ENCODE peak calls at places on chromosomes 3 and 15, in five cellular contexts. S is mucosa of descending colon; F is T-cell; U is stimulated activated naive CD8-positive, alpha-beta T cell treated with anti-CD3 and anti-CD28 coated beads, Interleukin-15, amount 100 ng/mL, for 72 hours; Q is thoracic aorta. W is an unnamed sample.

GRCh38 chr3:194573680-194574437 is 59.4 kb downstream of the TMEM44 start:
- DNase-seq in S (peak; percentile 57), F (no peak), U (peak; percentile 13), Q (no peak), W (no peak)

GRCh38 chr3:155778441-155778840 is 27.6 kb downstream of the C3orf33 start:
- DNase-seq in S (no peak), F (no peak), U (no peak), Q (no peak), W (no peak)

GRCh38 chr3:175346573-175347356 is 487.6 kb downstream of the NAALADL2 start:
- DNase-seq in S (peak; percentile 57), F (no peak), U (no peak), Q (peak; percentile 25), W (peak; percentile 31)

GRCh38 chr3:187610926-187611545 is 59.2 kb downstream of the SST start:
- DNase-seq in S (no peak), F (no peak), U (no peak), Q (no peak), W (no peak)

GRCh38 chr3:53753518-53754183 is 92.6 kb downstream of the CHDH start:
- DNase-seq in S (no peak), F (no peak), U (no peak), Q (no peak), W (no peak)

GRCh38 chr3:63979093-63979492 is 44.2 kb downstream of the PSMD6 start:
- DNase-seq in S (no peak), F (peak; percentile 45), U (no peak), Q (no peak), W (no peak)

GRCh38 chr3:188294823-188295487 is 141.0 kb downstream of the LPP start:
- DNase-seq in S (no peak), F (no peak), U (no peak), Q (no peak), W (peak; percentile 60)

GRCh38 chr3:51340311-51340829 is 44.7 kb upstream of the MANF start:
- DNase-seq in S (no peak), F (no peak), U (no peak), Q (no peak), W (no peak)

GRCh38 chr15:25133804-25134203 is 179.0 kb downstream of the SNRPN start:
- DNase-seq in S (no peak), F (no peak), U (no peak), Q (no peak), W (no peak)

GRCh38 chr3:171328419-171329082 is 131.7 kb downstream of the TNIK start:
- DNase-seq in S (peak; percentile 47), F (peak; percentile 50), U (peak; percentile 28), Q (no peak), W (no peak)

GRCh38 chr15:93987068-93987467 is 244.3 kb upstream of the MCTP2 start:
- DNase-seq in S (no peak), F (peak; percentile 30), U (no peak), Q (no peak), W (no peak)

GRCh38 chr3:178320481-178321352 is 215.5 kb upstream of the KCNMB2 start:
- DNase-seq in S (no peak), F (no peak), U (no peak), Q (no peak), W (peak; percentile 33)

GRCh38 chr3:31503456-31503855 is 29.3 kb upstream of the STT3B start:
- DNase-seq in S (no peak), F (no peak), U (no peak), Q (no peak), W (no peak)

GRCh38 chr3:14000556-14000955 is 120.7 kb upstream of the WNT7A start:
- DNase-seq in S (no peak), F (no peak), U (no peak), Q (no peak), W (no peak)

GRCh38 chr15:89486726-89487050 is 9.7 kb downstream of the RHCG start:
- DNase-seq in S (peak; percentile 60), F (no peak), U (peak; percentile 31), Q (no peak), W (no peak)

GRCh38 chr15:76903251-76903681 is 1.9 kb downstream of the SCAPER start:
- DNase-seq in S (no peak), F (no peak), U (peak; percentile 3), Q (no peak), W (no peak)

GRCh38 chr3:193207290-193207689 is 33.7 kb upstream of the PLAAT1 start:
- DNase-seq in S (no peak), F (no peak), U (no peak), Q (no peak), W (no peak)

GRCh38 chr15:95202569-95203349 is 971.4 kb downstream of the MCTP2 start:
- DNase-seq in S (no peak), F (no peak), U (no peak), Q (no peak), W (no peak)

GRCh38 chr3:161148832-161149475 is 43.8 kb upstream of the B3GALNT1 start:
- DNase-seq in S (no peak), F (no peak), U (no peak), Q (no peak), W (no peak)

GRCh38 chr3:115363071-115363470 is 216.0 kb upstream of the ZBTB20 start:
- DNase-seq in S (no peak), F (no peak), U (no peak), Q (no peak), W (no peak)

GRCh38 chr15:60682115-60682514 is 203.2 kb upstream of the ICE2 start:
- DNase-seq in S (no peak), F (no peak), U (no peak), Q (no peak), W (no peak)

GRCh38 chr3:152313914-152314313 is 45.2 kb downstream of the MBNL1 start:
- DNase-seq in S (no peak), F (no peak), U (no peak), Q (no peak), W (no peak)

GRCh38 chr3:64658001-64658400 is 29.8 kb downstream of the ADAMTS9 start:
- DNase-seq in S (no peak), F (no peak), U (no peak), Q (no peak), W (no peak)

GRCh38 chr15:25508369-25509002 is 69.7 kb upstream of the UBE3A start:
- DNase-seq in S (no peak), F (no peak), U (no peak), Q (no peak), W (no peak)

GRCh38 chr3:108091498-108092259 is 848 bp upstream of the CD47 start:
- DNase-seq in S (no peak), F (peak; percentile 41), U (peak; percentile 31), Q (no peak), W (no peak)

GRCh38 chr15:74620636-74621545 is 5.3 kb downstream of the CLK3 start:
- DNase-seq in S (peak; percentile 78), F (peak; percentile 66), U (peak; percentile 73), Q (peak; percentile 17), W (no peak)

GRCh38 chr15:88861621-88862020 is 33.7 kb downstream of the HAPLN3 start:
- DNase-seq in S (no peak), F (no peak), U (no peak), Q (no peak), W (no peak)

GRCh38 chr3:127157181-127157828 is 35.6 kb upstream of the PRR23E start:
- DNase-seq in S (no peak), F (no peak), U (no peak), Q (no peak), W (no peak)

GRCh38 chr3:119619094-119619493 is 21.4 kb downstream of the PLA1A start:
- DNase-seq in S (no peak), F (no peak), U (no peak), Q (no peak), W (peak; percentile 32)

GRCh38 chr3:110933786-110934415 is 137.7 kb upstream of the NECTIN3 start:
- DNase-seq in S (no peak), F (no peak), U (no peak), Q (no peak), W (no peak)

GRCh38 chr3:174329321-174329720 is 529.8 kb upstream of the NAALADL2 start:
- DNase-seq in S (no peak), F (no peak), U (no peak), Q (no peak), W (no peak)

GRCh38 chr3:162525052-162525451 is 1028.4 kb downstream of the OTOL1 start:
- DNase-seq in S (no peak), F (no peak), U (no peak), Q (no peak), W (peak; percentile 11)

GRCh38 chr3:182583545-182583944 is 209.8 kb upstream of the ATP11B start:
- DNase-seq in S (no peak), F (no peak), U (no peak), Q (no peak), W (no peak)

GRCh38 chr3:186054481-186055399 is 54.1 kb downstream of the ETV5 start:
- DNase-seq in S (no peak), F (no peak), U (no peak), Q (no peak), W (no peak)

GRCh38 chr3:141335531-141336042 is 32.7 kb upstream of the ZBTB38 start:
- DNase-seq in S (no peak), F (no peak), U (no peak), Q (no peak), W (no peak)

GRCh38 chr15:78241017-78241416 is 6.7 kb upstream of the ACSBG1 start:
- DNase-seq in S (peak; percentile 93), F (peak; percentile 64), U (peak; percentile 80), Q (peak; percentile 39), W (peak; percentile 66)

GRCh38 chr3:166071-166470 is 30.5 kb upstream of the CHL1 start:
- DNase-seq in S (no peak), F (no peak), U (no peak), Q (no peak), W (no peak)

W was measured in gastrocnemius medialis.